ENCODE peak calls at places on chromosomes 11 and 22, in five cellular contexts. One of them, this sample, is unnamed.

GRCh38 chr11:57126766-57127400 is 54.9 kb upstream of the LRRC55 start:
- DNase-seq in adrenal gland: no peak
- DNase-seq in CD4-positive, CD25-positive, alpha-beta regulatory T cell: no peak
- DNase-seq in lower leg skin: no peak
- DNase-seq in activated effector memory CD4-positive, alpha-beta T cell treated with Interleukin-2 at 50 U/mL for 16 hours: no peak
- DNase-seq in this sample: no peak

GRCh38 chr11:102367364-102367763 is 20.4 kb downstream of the BIRC2 start:
- DNase-seq in lower leg skin: no peak
- DNase-seq in activated effector memory CD4-positive, alpha-beta T cell treated with Interleukin-2 at 50 U/mL for 16 hours: no peak
- DNase-seq in CD4-positive, CD25-positive, alpha-beta regulatory T cell: peak
- DNase-seq in adrenal gland: no peak
- DNase-seq in this sample: no peak

GRCh38 chr11:116993599-116993998 is 104.6 kb downstream of the SIK3 start:
- DNase-seq in lower leg skin: no peak
- DNase-seq in activated effector memory CD4-positive, alpha-beta T cell treated with Interleukin-2 at 50 U/mL for 16 hours: no peak
- DNase-seq in adrenal gland: no peak
- DNase-seq in CD4-positive, CD25-positive, alpha-beta regulatory T cell: no peak
- DNase-seq in this sample: no peak

GRCh38 chr22:22044153-22044552 is 61.6 kb upstream of the TOP3B start:
- DNase-seq in adrenal gland: no peak
- DNase-seq in lower leg skin: no peak
- DNase-seq in CD4-positive, CD25-positive, alpha-beta regulatory T cell: no peak
- DNase-seq in activated effector memory CD4-positive, alpha-beta T cell treated with Interleukin-2 at 50 U/mL for 16 hours: no peak
- DNase-seq in this sample: peak

GRCh38 chr22:27576815-27577564 is 224.6 kb downstream of the MN1 start:
- DNase-seq in CD4-positive, CD25-positive, alpha-beta regulatory T cell: no peak
- DNase-seq in lower leg skin: no peak
- DNase-seq in adrenal gland: no peak
- DNase-seq in activated effector memory CD4-positive, alpha-beta T cell treated with Interleukin-2 at 50 U/mL for 16 hours: no peak
- DNase-seq in this sample: no peak

GRCh38 chr22:31944700-31945477 is 554 bp downstream of the YWHAH start:
- DNase-seq in CD4-positive, CD25-positive, alpha-beta regulatory T cell: peak
- DNase-seq in activated effector memory CD4-positive, alpha-beta T cell treated with Interleukin-2 at 50 U/mL for 16 hours: peak
- DNase-seq in adrenal gland: peak
- DNase-seq in lower leg skin: peak
- DNase-seq in this sample: no peak

GRCh38 chr22:50434849-50435700 is 39.8 kb downstream of the SBF1 start:
- DNase-seq in lower leg skin: no peak
- DNase-seq in CD4-positive, CD25-positive, alpha-beta regulatory T cell: no peak
- DNase-seq in activated effector memory CD4-positive, alpha-beta T cell treated with Interleukin-2 at 50 U/mL for 16 hours: no peak
- DNase-seq in adrenal gland: no peak
- DNase-seq in this sample: no peak

GRCh38 chr11:74347381-74347780 is 35.9 kb upstream of the P4HA3 start:
- DNase-seq in adrenal gland: no peak
- DNase-seq in CD4-positive, CD25-positive, alpha-beta regulatory T cell: no peak
- DNase-seq in lower leg skin: no peak
- DNase-seq in activated effector memory CD4-positive, alpha-beta T cell treated with Interleukin-2 at 50 U/mL for 16 hours: no peak
- DNase-seq in this sample: no peak

GRCh38 chr22:32544953-32545558 is 70.4 kb downstream of the FBXO7 start:
- DNase-seq in lower leg skin: peak
- DNase-seq in activated effector memory CD4-positive, alpha-beta T cell treated with Interleukin-2 at 50 U/mL for 16 hours: no peak
- DNase-seq in adrenal gland: no peak
- DNase-seq in CD4-positive, CD25-positive, alpha-beta regulatory T cell: no peak
- DNase-seq in this sample: no peak

GRCh38 chr11:133928628-133929059 is 28.1 kb downstream of the IGSF9B start:
- DNase-seq in lower leg skin: no peak
- DNase-seq in adrenal gland: no peak
- DNase-seq in activated effector memory CD4-positive, alpha-beta T cell treated with Interleukin-2 at 50 U/mL for 16 hours: peak
- DNase-seq in CD4-positive, CD25-positive, alpha-beta regulatory T cell: peak
- DNase-seq in this sample: no peak

GRCh38 chr22:29079218-29079901 is 6.5 kb downstream of the KREMEN1 start:
- DNase-seq in activated effector memory CD4-positive, alpha-beta T cell treated with Interleukin-2 at 50 U/mL for 16 hours: no peak
- DNase-seq in lower leg skin: peak
- DNase-seq in adrenal gland: no peak
- DNase-seq in CD4-positive, CD25-positive, alpha-beta regulatory T cell: no peak
- DNase-seq in this sample: no peak

GRCh38 chr11:66581261-66581660 is 11.6 kb downstream of the CCDC87 start:
- DNase-seq in activated effector memory CD4-positive, alpha-beta T cell treated with Interleukin-2 at 50 U/mL for 16 hours: no peak
- DNase-seq in CD4-positive, CD25-positive, alpha-beta regulatory T cell: no peak
- DNase-seq in lower leg skin: no peak
- DNase-seq in adrenal gland: no peak
- DNase-seq in this sample: no peak

GRCh38 chr11:47178737-47179654 is 2.3 kb upstream of the ARFGAP2 start:
- DNase-seq in CD4-positive, CD25-positive, alpha-beta regulatory T cell: no peak
- DNase-seq in adrenal gland: no peak
- DNase-seq in lower leg skin: no peak
- DNase-seq in activated effector memory CD4-positive, alpha-beta T cell treated with Interleukin-2 at 50 U/mL for 16 hours: no peak
- DNase-seq in this sample: no peak

GRCh38 chr11:2769779-2770555 is 70.2 kb upstream of the KCNQ1OT1 start:
- DNase-seq in adrenal gland: peak
- DNase-seq in lower leg skin: peak
- DNase-seq in CD4-positive, CD25-positive, alpha-beta regulatory T cell: no peak
- DNase-seq in activated effector memory CD4-positive, alpha-beta T cell treated with Interleukin-2 at 50 U/mL for 16 hours: no peak
- DNase-seq in this sample: peak

GRCh38 chr11:34840736-34841386 is 75.3 kb downstream of the APIP start:
- DNase-seq in adrenal gland: peak
- DNase-seq in lower leg skin: no peak
- DNase-seq in activated effector memory CD4-positive, alpha-beta T cell treated with Interleukin-2 at 50 U/mL for 16 hours: no peak
- DNase-seq in CD4-positive, CD25-positive, alpha-beta regulatory T cell: peak
- DNase-seq in this sample: peak

GRCh38 chr11:22456993-22457748 is 119.0 kb downstream of the SLC17A6 start:
- DNase-seq in CD4-positive, CD25-positive, alpha-beta regulatory T cell: no peak
- DNase-seq in lower leg skin: no peak
- DNase-seq in adrenal gland: no peak
- DNase-seq in activated effector memory CD4-positive, alpha-beta T cell treated with Interleukin-2 at 50 U/mL for 16 hours: no peak
- DNase-seq in this sample: no peak

GRCh38 chr11:12182650-12183511 is 72.5 kb downstream of the MICAL2 start:
- DNase-seq in activated effector memory CD4-positive, alpha-beta T cell treated with Interleukin-2 at 50 U/mL for 16 hours: no peak
- DNase-seq in lower leg skin: peak
- DNase-seq in CD4-positive, CD25-positive, alpha-beta regulatory T cell: no peak
- DNase-seq in adrenal gland: peak
- DNase-seq in this sample: no peak

GRCh38 chr22:43666511-43666910 is 145.6 kb downstream of the EFCAB6 start:
- DNase-seq in lower leg skin: no peak
- DNase-seq in CD4-positive, CD25-positive, alpha-beta regulatory T cell: no peak
- DNase-seq in activated effector memory CD4-positive, alpha-beta T cell treated with Interleukin-2 at 50 U/mL for 16 hours: no peak
- DNase-seq in adrenal gland: no peak
- DNase-seq in this sample: peak

GRCh38 chr22:45568213-45568612 is 65.5 kb downstream of the FBLN1 start:
- DNase-seq in adrenal gland: no peak
- DNase-seq in activated effector memory CD4-positive, alpha-beta T cell treated with Interleukin-2 at 50 U/mL for 16 hours: no peak
- DNase-seq in lower leg skin: no peak
- DNase-seq in CD4-positive, CD25-positive, alpha-beta regulatory T cell: no peak
- DNase-seq in this sample: no peak

GRCh38 chr11:75272821-75273301 is 32.3 kb downstream of the TPBGL start:
- DNase-seq in adrenal gland: peak
- DNase-seq in activated effector memory CD4-positive, alpha-beta T cell treated with Interleukin-2 at 50 U/mL for 16 hours: no peak
- DNase-seq in CD4-positive, CD25-positive, alpha-beta regulatory T cell: no peak
- DNase-seq in lower leg skin: peak
- DNase-seq in this sample: no peak

GRCh38 chr11:115924744-115925567 is 420.7 kb upstream of the CADM1 start:
- DNase-seq in activated effector memory CD4-positive, alpha-beta T cell treated with Interleukin-2 at 50 U/mL for 16 hours: no peak
- DNase-seq in adrenal gland: no peak
- DNase-seq in CD4-positive, CD25-positive, alpha-beta regulatory T cell: peak
- DNase-seq in lower leg skin: no peak
- DNase-seq in this sample: no peak

GRCh38 chr11:121334973-121335711 is 42.6 kb downstream of the SC5D start:
- DNase-seq in CD4-positive, CD25-positive, alpha-beta regulatory T cell: no peak
- DNase-seq in activated effector memory CD4-positive, alpha-beta T cell treated with Interleukin-2 at 50 U/mL for 16 hours: no peak
- DNase-seq in lower leg skin: no peak
- DNase-seq in adrenal gland: no peak
- DNase-seq in this sample: no peak

GRCh38 chr11:64619811-64620285 is 28.8 kb downstream of the SLC22A12 start:
- DNase-seq in lower leg skin: no peak
- DNase-seq in activated effector memory CD4-positive, alpha-beta T cell treated with Interleukin-2 at 50 U/mL for 16 hours: no peak
- DNase-seq in CD4-positive, CD25-positive, alpha-beta regulatory T cell: no peak
- DNase-seq in adrenal gland: peak
- DNase-seq in this sample: no peak

GRCh38 chr11:60951909-60952741 is at the start of gene SLC15A3:
- DNase-seq in CD4-positive, CD25-positive, alpha-beta regulatory T cell: peak
- DNase-seq in activated effector memory CD4-positive, alpha-beta T cell treated with Interleukin-2 at 50 U/mL for 16 hours: no peak
- DNase-seq in adrenal gland: peak
- DNase-seq in lower leg skin: peak
- DNase-seq in this sample: no peak

GRCh38 chr11:67646535-67647336 is 3.8 kb downstream of the ACY3 start:
- DNase-seq in adrenal gland: no peak
- DNase-seq in lower leg skin: peak
- DNase-seq in activated effector memory CD4-positive, alpha-beta T cell treated with Interleukin-2 at 50 U/mL for 16 hours: peak
- DNase-seq in CD4-positive, CD25-positive, alpha-beta regulatory T cell: peak
- DNase-seq in this sample: no peak

GRCh38 chr11:13685461-13686108 is 17.1 kb downstream of the FAR1 start:
- DNase-seq in adrenal gland: no peak
- DNase-seq in activated effector memory CD4-positive, alpha-beta T cell treated with Interleukin-2 at 50 U/mL for 16 hours: no peak
- DNase-seq in CD4-positive, CD25-positive, alpha-beta regulatory T cell: no peak
- DNase-seq in lower leg skin: no peak
- DNase-seq in this sample: no peak

GRCh38 chr22:35703861-35704584 is 13.6 kb upstream of the APOL5 start:
- DNase-seq in CD4-positive, CD25-positive, alpha-beta regulatory T cell: no peak
- DNase-seq in activated effector memory CD4-positive, alpha-beta T cell treated with Interleukin-2 at 50 U/mL for 16 hours: no peak
- DNase-seq in adrenal gland: no peak
- DNase-seq in lower leg skin: no peak
- DNase-seq in this sample: no peak

GRCh38 chr11:24293964-24294363 is 202.9 kb upstream of the LUZP2 start:
- DNase-seq in lower leg skin: no peak
- DNase-seq in CD4-positive, CD25-positive, alpha-beta regulatory T cell: no peak
- DNase-seq in activated effector memory CD4-positive, alpha-beta T cell treated with Interleukin-2 at 50 U/mL for 16 hours: no peak
- DNase-seq in adrenal gland: no peak
- DNase-seq in this sample: no peak

GRCh38 chr11:20117291-20117690 is 43.0 kb downstream of the DBX1 start:
- DNase-seq in CD4-positive, CD25-positive, alpha-beta regulatory T cell: no peak
- DNase-seq in lower leg skin: no peak
- DNase-seq in adrenal gland: no peak
- DNase-seq in activated effector memory CD4-positive, alpha-beta T cell treated with Interleukin-2 at 50 U/mL for 16 hours: no peak
- DNase-seq in this sample: no peak

GRCh38 chr11:122791411-122791810 is 46.9 kb upstream of the CRTAM start:
- DNase-seq in CD4-positive, CD25-positive, alpha-beta regulatory T cell: no peak
- DNase-seq in adrenal gland: no peak
- DNase-seq in activated effector memory CD4-positive, alpha-beta T cell treated with Interleukin-2 at 50 U/mL for 16 hours: no peak
- DNase-seq in lower leg skin: no peak
- DNase-seq in this sample: no peak

GRCh38 chr11:79182794-79183193 is 258.0 kb downstream of the TENM4 start:
- DNase-seq in CD4-positive, CD25-positive, alpha-beta regulatory T cell: no peak
- DNase-seq in adrenal gland: no peak
- DNase-seq in lower leg skin: no peak
- DNase-seq in activated effector memory CD4-positive, alpha-beta T cell treated with Interleukin-2 at 50 U/mL for 16 hours: no peak
- DNase-seq in this sample: no peak

GRCh38 chr22:39349967-39350802 is at the start of gene SYNGR1:
- DNase-seq in activated effector memory CD4-positive, alpha-beta T cell treated with Interleukin-2 at 50 U/mL for 16 hours: no peak
- DNase-seq in adrenal gland: no peak
- DNase-seq in CD4-positive, CD25-positive, alpha-beta regulatory T cell: no peak
- DNase-seq in lower leg skin: no peak
- DNase-seq in this sample: no peak

GRCh38 chr11:44149651-44150050 is 54.2 kb downstream of the EXT2 start:
- DNase-seq in CD4-positive, CD25-positive, alpha-beta regulatory T cell: no peak
- DNase-seq in lower leg skin: no peak
- DNase-seq in adrenal gland: no peak
- DNase-seq in activated effector memory CD4-positive, alpha-beta T cell treated with Interleukin-2 at 50 U/mL for 16 hours: no peak
- DNase-seq in this sample: no peak

GRCh38 chr11:120883404-120884135 is 140.3 kb upstream of the TBCEL start:
- DNase-seq in activated effector memory CD4-positive, alpha-beta T cell treated with Interleukin-2 at 50 U/mL for 16 hours: no peak
- DNase-seq in adrenal gland: no peak
- DNase-seq in lower leg skin: no peak
- DNase-seq in CD4-positive, CD25-positive, alpha-beta regulatory T cell: no peak
- DNase-seq in this sample: no peak

GRCh38 chr22:40627612-40628011 is 8.9 kb downstream of the MRTFA start:
- DNase-seq in lower leg skin: no peak
- DNase-seq in activated effector memory CD4-positive, alpha-beta T cell treated with Interleukin-2 at 50 U/mL for 16 hours: no peak
- DNase-seq in CD4-positive, CD25-positive, alpha-beta regulatory T cell: no peak
- DNase-seq in adrenal gland: no peak
- DNase-seq in this sample: no peak

This sample was measured in esophagus muscularis mucosa.